ENCODE peak calls at places on chromosomes 6 and 20, in eight cellular contexts. J is amygdala, O is HS-5, D is dorsolateral prefrontal cortex, S is brain microvascular endothelial cell, N is aorta, V is activated B cell treated with CpG ODN at 0.5 μM for 24 hours, A is foreskin melanocyte. L is an unnamed sample.

GRCh38 chr6:134238960-134239795 is 78.7 kb downstream of the SGK1 start:
- DNase-seq in J (no peak), O (no peak), D (no peak), S (no peak), N (no peak), V (no peak), A (no peak), L (no peak)

GRCh38 chr6:163187201-163187600 is 227.3 kb upstream of the QKI start:
- DNase-seq in J (no peak), O (no peak), D (no peak), S (no peak), N (no peak), V (no peak), A (no peak), L (no peak)

GRCh38 chr6:115000736-115001135 is 657.9 kb upstream of the HS3ST5 start:
- DNase-seq in J (no peak), O (no peak), D (no peak), S (no peak), N (no peak), V (no peak), A (no peak), L (no peak)

GRCh38 chr6:111604259-111605099 is 1.2 kb downstream of the TRAF3IP2 start:
- DNase-seq in J (peak), O (peak), D (peak), S (peak), N (peak), V (no peak), A (peak), L (no peak)

GRCh38 chr6:70763754-70764153 is 96.1 kb downstream of the SMAP1 start:
- DNase-seq in J (no peak), O (no peak), D (no peak), S (peak), N (no peak), V (no peak), A (no peak), L (no peak)

GRCh38 chr6:111597687-111598086 is 8.0 kb downstream of the TRAF3IP2 start:
- DNase-seq in J (no peak), O (no peak), D (no peak), S (no peak), N (no peak), V (no peak), A (no peak), L (no peak)

GRCh38 chr20:46128310-46129151 is 10.4 kb downstream of the CD40 start:
- DNase-seq in J (peak), O (no peak), D (peak), S (no peak), N (no peak), V (peak), A (no peak), L (no peak)

GRCh38 chr6:7258231-7258763 is 54.7 kb downstream of the SSR1 start:
- DNase-seq in J (no peak), O (no peak), D (peak), S (no peak), N (peak), V (no peak), A (no peak), L (no peak)

GRCh38 chr6:13653296-13653695 is 38.2 kb downstream of the NOL7 start:
- DNase-seq in J (no peak), O (no peak), D (no peak), S (peak), N (no peak), V (no peak), A (no peak), L (no peak)

GRCh38 chr6:17485946-17486345 is 92.6 kb downstream of the CAP2 start:
- DNase-seq in J (no peak), O (no peak), D (no peak), S (no peak), N (no peak), V (no peak), A (no peak), L (no peak)

GRCh38 chr6:11974089-11974488 is 38.0 kb upstream of the HIVEP1 start:
- DNase-seq in J (no peak), O (no peak), D (no peak), S (no peak), N (no peak), V (no peak), A (no peak), L (no peak)

GRCh38 chr20:51156796-51157119 is 133.9 kb upstream of the KCNG1 start:
- DNase-seq in J (no peak), O (no peak), D (peak), S (no peak), N (no peak), V (no peak), A (no peak), L (no peak)

GRCh38 chr20:51900443-51900842 is 98.1 kb upstream of the SALL4 start:
- DNase-seq in J (no peak), O (no peak), D (no peak), S (no peak), N (no peak), V (no peak), A (no peak), L (no peak)

GRCh38 chr6:34044945-34045595 is 100.8 kb downstream of the GRM4 start:
- DNase-seq in J (no peak), O (no peak), D (no peak), S (no peak), N (no peak), V (no peak), A (no peak), L (no peak)

GRCh38 chr6:13763740-13764381 is 50.5 kb downstream of the MCUR1 start:
- DNase-seq in J (no peak), O (no peak), D (no peak), S (no peak), N (no peak), V (no peak), A (no peak), L (no peak)

GRCh38 chr6:19415605-19416326 is 421.4 kb upstream of the ID4 start:
- DNase-seq in J (no peak), O (peak), D (no peak), S (peak), N (no peak), V (no peak), A (no peak), L (no peak)

GRCh38 chr6:39196648-39197047 is 32.6 kb downstream of the KCNK5 start:
- DNase-seq in J (no peak), O (no peak), D (no peak), S (no peak), N (no peak), V (no peak), A (no peak), L (no peak)

GRCh38 chr6:166045173-166045957 is 122.3 kb downstream of the TBXT start:
- DNase-seq in J (no peak), O (no peak), D (no peak), S (no peak), N (no peak), V (no peak), A (no peak), L (no peak)

GRCh38 chr6:52392944-52393343 is 27.2 kb upstream of the EFHC1 start:
- DNase-seq in J (no peak), O (no peak), D (no peak), S (peak), N (no peak), V (no peak), A (no peak), L (no peak)

L was measured in T-helper 17 cell.